ENCODE peak calls at places on chromosome 19, in seven cellular contexts. W, F, I, K, C, U and Y are unnamed samples.

GRCh38 chr19:44762033-44762432 is 13.5 kb downstream of the BCL3 start:
- DNase-seq in F (peak; percentile 52), K (no peak), I (no peak), U (no peak), W (no peak), C (no peak), Y (no peak)

GRCh38 chr19:6587093-6587820 is 3.7 kb downstream of the CD70 start:
- DNase-seq in I (no peak), K (no peak), F (no peak), C (no peak), U (no peak), W (no peak), Y (peak; percentile 59)

GRCh38 chr19:19661675-19662251 is 1.7 kb downstream of the ATP13A1 start:
- DNase-seq in I (no peak), F (no peak), U (no peak), W (no peak), C (no peak), K (no peak), Y (peak; percentile 18)

GRCh38 chr19:17450264-17451075 is 2.0 kb upstream of the TMEM221 start:
- DNase-seq in C (no peak), F (peak; percentile 73), K (no peak), U (no peak), I (no peak), W (no peak), Y (no peak)

GRCh38 chr19:36113895-36114762 is 546 bp downstream of the POLR2I start:
- DNase-seq in K (no peak), F (peak; percentile 67), I (peak; percentile 23), C (peak; percentile 18), W (no peak), U (peak; percentile 30), Y (no peak)

GRCh38 chr19:4758659-4759058 is 32.9 kb upstream of the FEM1A start:
- DNase-seq in F (no peak), K (no peak), W (no peak), U (no peak), C (no peak), I (no peak), Y (no peak)

GRCh38 chr19:43809762-43810696 is 7.8 kb upstream of the LYPD5 start:
- DNase-seq in W (no peak), K (no peak), I (no peak), U (peak; percentile 74), F (peak; percentile 82), C (peak; percentile 61), Y (peak; percentile 73)

GRCh38 chr19:42301646-42302204 is at the start of gene PRR19:
- DNase-seq in W (no peak), U (no peak), F (no peak), C (no peak), K (no peak), I (no peak), Y (peak; percentile 49)

GRCh38 chr19:679418-680286 is 3.5 kb downstream of the FSTL3 start:
- DNase-seq in F (peak; percentile 78), U (peak; percentile 80), K (no peak), I (peak; percentile 74), C (peak; percentile 70), W (no peak), Y (peak; percentile 62)

GRCh38 chr19:38084196-38084595 is 139.8 kb downstream of the DPF1 start:
- DNase-seq in W (no peak), K (no peak), C (no peak), F (no peak), I (no peak), U (no peak), Y (no peak)

GRCh38 chr19:43610493-43610892 is 1.4 kb upstream of the SRRM5 start:
- DNase-seq in U (peak; percentile 7), W (no peak), F (peak; percentile 20), K (no peak), C (no peak), I (no peak), Y (peak; percentile 86)

GRCh38 chr19:45177817-45178261 is at the start of gene TRAPPC6A:
- DNase-seq in F (peak; percentile 74), C (no peak), I (no peak), K (no peak), W (no peak), U (peak; percentile 70), Y (no peak)

GRCh38 chr19:58052256-58052655 is 6.8 kb upstream of the ZNF135 start:
- DNase-seq in I (no peak), U (no peak), C (no peak), F (no peak), K (no peak), W (no peak), Y (no peak)
- H3K9me3 ChIP-seq in I (peaks cover 52% of the 10 kb centered on the region), U (peaks cover 62% of the 10 kb centered on the region), C (no peaks in the 10 kb centered on the region), F (peaks cover 83% of the 10 kb centered on the region), K (peaks cover 19% of the 10 kb centered on the region), W (no peaks in the 10 kb centered on the region), Y (peaks cover 14% of the 10 kb centered on the region)

DNA sequence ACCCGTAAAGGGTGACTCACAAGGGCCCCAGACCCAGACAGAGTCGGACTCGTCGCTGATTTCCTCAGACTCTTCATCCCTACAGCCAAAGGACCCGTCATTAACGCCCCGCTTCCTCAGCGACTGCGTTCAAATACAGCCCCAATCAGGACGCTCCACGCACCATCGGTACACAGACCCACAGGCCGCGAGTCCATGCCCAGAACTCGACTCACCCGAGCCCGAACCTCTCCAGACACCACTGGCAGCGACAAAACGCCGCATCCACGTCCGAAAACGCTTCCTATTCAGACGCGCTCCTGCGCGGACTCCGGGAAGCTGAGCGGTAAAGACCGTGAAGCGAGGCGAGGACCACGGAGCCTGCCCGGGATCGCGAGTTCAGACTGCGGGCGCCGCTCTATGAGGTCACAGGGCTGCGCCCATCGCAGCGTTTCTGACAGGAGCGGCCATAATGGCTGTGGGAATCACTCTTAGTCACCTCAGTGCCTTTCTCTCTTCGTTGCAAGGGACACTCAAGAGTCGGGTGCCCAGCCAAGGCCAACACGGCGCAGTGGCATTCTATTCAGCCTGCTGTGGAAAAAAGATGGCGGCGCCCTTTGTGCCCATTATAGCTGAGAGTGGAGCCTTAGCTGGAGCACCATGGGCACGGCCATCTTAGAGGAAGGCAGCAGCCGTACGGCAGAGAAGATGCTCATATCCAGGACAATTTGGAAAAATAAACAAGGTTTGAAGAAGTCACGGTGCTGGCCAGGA is at the start of gene ZNF614:
- DNase-seq in C (peak; percentile 90), U (peak; percentile 86), F (peak; percentile 90), K (peak; percentile 77), I (peak; percentile 88), W (peak; percentile 56), Y (peak; percentile 89)
- H3K9me3 ChIP-seq in C (peaks cover 2% of the 10 kb centered on the region), U (peaks cover 18% of the 10 kb centered on the region), F (peaks cover 92% of the 10 kb centered on the region), K (peaks cover 43% of the 10 kb centered on the region), I (peaks cover 31% of the 10 kb centered on the region), W (peaks cover 56% of the 10 kb centered on the region), Y (peaks cover 57% of the 10 kb centered on the region)

DNA sequence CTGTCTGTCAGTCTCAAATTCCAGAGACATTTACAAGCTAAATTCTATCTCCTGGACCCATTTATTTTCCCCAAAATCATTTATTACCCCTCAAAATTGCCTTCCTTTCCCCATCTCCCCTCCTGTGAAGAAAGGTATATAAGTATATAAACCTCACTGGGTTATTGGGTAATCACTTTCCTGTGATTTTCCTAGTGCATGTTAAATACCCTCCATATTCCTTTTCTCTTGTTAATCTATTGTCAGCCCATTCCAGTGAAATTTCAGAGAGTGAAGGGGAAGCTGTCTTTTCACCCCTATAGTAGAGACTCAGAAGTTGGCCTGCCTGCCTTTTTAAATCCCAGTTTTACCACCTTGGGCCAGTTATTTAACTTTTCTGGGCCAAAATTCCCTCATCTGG is 9.9 kb downstream of the IFNL1 start:
- DNase-seq in I (no peak), F (no peak), U (no peak), K (no peak), C (no peak), W (no peak), Y (no peak)
- H3K9me3 ChIP-seq in I (no peaks in the 10 kb centered on the region), F (no peaks in the 10 kb centered on the region), U (peaks cover 8% of the 10 kb centered on the region), K (no peaks in the 10 kb centered on the region), C (no peaks in the 10 kb centered on the region), W (no peaks in the 10 kb centered on the region), Y (no peaks in the 10 kb centered on the region)

DNA sequence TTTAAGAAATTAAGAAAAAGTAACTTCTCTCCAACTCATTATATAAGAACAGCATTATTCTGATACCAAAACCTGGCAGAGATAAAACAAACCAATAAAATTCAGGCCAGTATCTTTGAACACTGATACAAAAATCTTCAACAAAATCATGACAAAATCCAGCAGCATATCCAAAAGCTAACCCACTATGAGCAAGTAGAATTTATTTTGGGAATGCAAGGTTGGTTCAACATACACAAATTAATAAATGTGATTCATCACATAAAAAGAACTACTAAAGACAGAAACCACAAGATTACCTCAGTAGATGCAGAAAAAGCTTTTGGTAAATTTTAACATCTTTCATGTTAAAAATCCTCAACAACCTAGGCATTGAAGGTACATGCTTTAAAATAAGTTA is 12.3 kb downstream of the ZNF91 start:
- DNase-seq in I (no peak), K (no peak), C (no peak), W (no peak), F (no peak), U (no peak), Y (no peak)
- H3K9me3 ChIP-seq in I (peaks cover 48% of the 10 kb centered on the region), K (peaks cover 59% of the 10 kb centered on the region), C (no peaks in the 10 kb centered on the region), W (peaks cover 30% of the 10 kb centered on the region), F (peaks cover 64% of the 10 kb centered on the region), U (peaks cover 50% of the 10 kb centered on the region), Y (peaks cover 65% of the 10 kb centered on the region)

DNA sequence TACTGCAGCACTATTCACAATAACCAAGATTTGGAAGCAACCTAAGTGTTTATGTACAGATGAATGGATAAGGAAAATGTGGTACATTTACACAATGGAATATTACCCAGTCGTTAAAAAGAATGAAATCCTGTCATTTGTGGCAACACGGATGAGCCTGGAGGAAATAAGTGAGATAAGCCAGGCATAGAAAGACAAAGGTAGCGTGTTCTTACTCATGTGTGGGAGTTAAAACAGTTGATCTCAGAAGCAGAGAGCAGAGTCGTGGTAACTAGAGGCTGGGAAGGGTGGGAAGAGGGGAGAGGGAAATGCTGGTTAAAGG is 29.5 kb downstream of the LILRB4 start:
- DNase-seq in K (no peak), F (no peak), W (no peak), I (no peak), C (no peak), U (no peak), Y (no peak)
- H3K9me3 ChIP-seq in K (no peaks in the 10 kb centered on the region), F (no peaks in the 10 kb centered on the region), W (no peaks in the 10 kb centered on the region), I (no peaks in the 10 kb centered on the region), C (no peaks in the 10 kb centered on the region), U (peaks cover 19% of the 10 kb centered on the region), Y (no peaks in the 10 kb centered on the region)

GRCh38 chr19:9538183-9539058 is at the start of gene ZNF426:
- DNase-seq in C (peak; percentile 92), K (peak; percentile 57), U (peak; percentile 91), W (peak; percentile 43), F (peak; percentile 82), I (peak; percentile 89), Y (peak; percentile 93)
- H3K9me3 ChIP-seq in C (no peaks in the 10 kb centered on the region), K (peaks cover 8% of the 10 kb centered on the region), U (peaks cover 29% of the 10 kb centered on the region), W (peaks cover 6% of the 10 kb centered on the region), F (peaks cover 29% of the 10 kb centered on the region), I (peaks cover 38% of the 10 kb centered on the region), Y (peaks cover 36% of the 10 kb centered on the region)

GRCh38 chr19:27718262-27718661 is 1494.7 kb downstream of the UQCRFS1 start:
- DNase-seq in I (no peak), C (no peak), U (no peak), K (no peak), F (no peak), W (no peak), Y (no peak)
- H3K9me3 ChIP-seq in I (peaks cover 56% of the 10 kb centered on the region), C (peaks cover 5% of the 10 kb centered on the region), U (peaks cover 8% of the 10 kb centered on the region), K (peaks cover 37% of the 10 kb centered on the region), F (peaks cover 88% of the 10 kb centered on the region), W (peaks cover 5% of the 10 kb centered on the region), Y (peaks cover 70% of the 10 kb centered on the region)

GRCh38 chr19:34675250-34675649 is 1.7 kb downstream of the SCGB2B2 start:
- DNase-seq in U (no peak), F (no peak), I (no peak), W (no peak), C (no peak), K (no peak), Y (no peak)
- H3K9me3 ChIP-seq in U (no peaks in the 10 kb centered on the region), F (peaks cover 71% of the 10 kb centered on the region), I (peaks cover 2% of the 10 kb centered on the region), W (peaks cover 4% of the 10 kb centered on the region), C (no peaks in the 10 kb centered on the region), K (peaks cover 13% of the 10 kb centered on the region), Y (peaks cover 23% of the 10 kb centered on the region)

GRCh38 chr19:22286151-22286810 is at the start of gene ZNF729:
- DNase-seq in C (no peak), I (peak; percentile 6), F (no peak), U (no peak), K (no peak), W (no peak), Y (no peak)
- H3K9me3 ChIP-seq in C (no peaks in the 10 kb centered on the region), I (no peaks in the 10 kb centered on the region), F (peaks cover 30% of the 10 kb centered on the region), U (peaks cover 17% of the 10 kb centered on the region), K (no peaks in the 10 kb centered on the region), W (peaks cover 2% of the 10 kb centered on the region), Y (peaks cover 22% of the 10 kb centered on the region)